ENCODE peak calls at places on chromosome 1, in nine cellular contexts. One of them, this sample, is unnamed.

GRCh38 chr1:220335668-220336067 is 63.4 kb upstream of the RAB3GAP2 start:
- DNase-seq in NCI-H510A treated with DMSO at 0.1 percent for 48 hours: peak; percentile 33
- DNase-seq in neural crest cell: no peak
- DNase-seq in hippocampal formation: no peak
- DNase-seq in Ammon's horn: no peak
- DNase-seq in HuH-7.5: no peak
- DNase-seq in T-helper 9 cell: no peak
- DNase-seq in GM10248: no peak
- DNase-seq in retina: no peak
- DNase-seq in this sample: no peak

GRCh38 chr1:184296466-184297243 is 90.2 kb upstream of the C1orf21 start:
- DNase-seq in T-helper 9 cell: no peak
- DNase-seq in GM10248: no peak
- DNase-seq in HuH-7.5: no peak
- DNase-seq in hippocampal formation: peak; percentile 35
- DNase-seq in Ammon's horn: peak; percentile 49
- DNase-seq in neural crest cell: no peak
- DNase-seq in retina: no peak
- DNase-seq in NCI-H510A treated with DMSO at 0.1 percent for 48 hours: no peak
- DNase-seq in this sample: no peak

GRCh38 chr1:98323396-98323795 is 338.1 kb upstream of the SNX7 start:
- DNase-seq in retina: no peak
- DNase-seq in T-helper 9 cell: no peak
- DNase-seq in neural crest cell: no peak
- DNase-seq in Ammon's horn: no peak
- DNase-seq in GM10248: no peak
- DNase-seq in HuH-7.5: no peak
- DNase-seq in hippocampal formation: no peak
- DNase-seq in NCI-H510A treated with DMSO at 0.1 percent for 48 hours: no peak
- DNase-seq in this sample: no peak

GRCh38 chr1:44047131-44047530 is 15.9 kb upstream of the SLC6A9 start:
- DNase-seq in HuH-7.5: no peak
- DNase-seq in Ammon's horn: no peak
- DNase-seq in neural crest cell: no peak
- DNase-seq in NCI-H510A treated with DMSO at 0.1 percent for 48 hours: no peak
- DNase-seq in hippocampal formation: no peak
- DNase-seq in GM10248: no peak
- DNase-seq in retina: no peak
- DNase-seq in T-helper 9 cell: no peak
- DNase-seq in this sample: no peak

GRCh38 chr1:212920895-212921294 is 29.4 kb upstream of the VASH2 start:
- DNase-seq in retina: no peak
- DNase-seq in GM10248: peak; percentile 57
- DNase-seq in hippocampal formation: no peak
- DNase-seq in Ammon's horn: no peak
- DNase-seq in neural crest cell: no peak
- DNase-seq in NCI-H510A treated with DMSO at 0.1 percent for 48 hours: no peak
- DNase-seq in HuH-7.5: no peak
- DNase-seq in T-helper 9 cell: no peak
- DNase-seq in this sample: no peak

GRCh38 chr1:61441723-61442262 is 283.1 kb downstream of the TM2D1 start:
- DNase-seq in hippocampal formation: no peak
- DNase-seq in NCI-H510A treated with DMSO at 0.1 percent for 48 hours: no peak
- DNase-seq in retina: no peak
- DNase-seq in HuH-7.5: no peak
- DNase-seq in T-helper 9 cell: no peak
- DNase-seq in Ammon's horn: no peak
- DNase-seq in neural crest cell: no peak
- DNase-seq in GM10248: no peak
- DNase-seq in this sample: no peak

GRCh38 chr1:153353226-153353947 is 4.3 kb upstream of the S100A9 start:
- DNase-seq in HuH-7.5: peak; percentile 47
- DNase-seq in retina: peak; percentile 34
- DNase-seq in GM10248: peak; percentile 52
- DNase-seq in hippocampal formation: no peak
- DNase-seq in T-helper 9 cell: no peak
- DNase-seq in NCI-H510A treated with DMSO at 0.1 percent for 48 hours: peak; percentile 5
- DNase-seq in Ammon's horn: no peak
- DNase-seq in neural crest cell: peak; percentile 5
- DNase-seq in this sample: peak; percentile 66

GRCh38 chr1:58823481-58824010 is 39.7 kb upstream of the JUN start:
- DNase-seq in hippocampal formation: no peak
- DNase-seq in retina: no peak
- DNase-seq in Ammon's horn: no peak
- DNase-seq in NCI-H510A treated with DMSO at 0.1 percent for 48 hours: no peak
- DNase-seq in neural crest cell: no peak
- DNase-seq in HuH-7.5: no peak
- DNase-seq in GM10248: no peak
- DNase-seq in T-helper 9 cell: no peak
- DNase-seq in this sample: no peak

GRCh38 chr1:63321788-63322247 is 549 bp upstream of the FOXD3 start:
- DNase-seq in hippocampal formation: no peak
- DNase-seq in NCI-H510A treated with DMSO at 0.1 percent for 48 hours: no peak
- DNase-seq in Ammon's horn: no peak
- DNase-seq in T-helper 9 cell: no peak
- DNase-seq in retina: peak; percentile 52
- DNase-seq in neural crest cell: no peak
- DNase-seq in GM10248: no peak
- DNase-seq in HuH-7.5: no peak
- DNase-seq in this sample: no peak

GRCh38 chr1:201904579-201904978 is 15.9 kb downstream of the SHISA4 start:
- DNase-seq in GM10248: no peak
- DNase-seq in retina: no peak
- DNase-seq in HuH-7.5: no peak
- DNase-seq in neural crest cell: no peak
- DNase-seq in NCI-H510A treated with DMSO at 0.1 percent for 48 hours: no peak
- DNase-seq in Ammon's horn: no peak
- DNase-seq in T-helper 9 cell: no peak
- DNase-seq in hippocampal formation: no peak
- DNase-seq in this sample: no peak

GRCh38 chr1:19375621-19376020 is 63.5 kb downstream of the SLC66A1 start:
- DNase-seq in hippocampal formation: no peak
- DNase-seq in Ammon's horn: no peak
- DNase-seq in T-helper 9 cell: no peak
- DNase-seq in HuH-7.5: no peak
- DNase-seq in neural crest cell: no peak
- DNase-seq in GM10248: no peak
- DNase-seq in NCI-H510A treated with DMSO at 0.1 percent for 48 hours: no peak
- DNase-seq in retina: no peak
- DNase-seq in this sample: no peak

GRCh38 chr1:104120488-104120887 is 370.8 kb downstream of the AMY1C start:
- DNase-seq in neural crest cell: no peak
- DNase-seq in NCI-H510A treated with DMSO at 0.1 percent for 48 hours: no peak
- DNase-seq in Ammon's horn: no peak
- DNase-seq in hippocampal formation: no peak
- DNase-seq in GM10248: no peak
- DNase-seq in retina: no peak
- DNase-seq in HuH-7.5: no peak
- DNase-seq in T-helper 9 cell: no peak
- DNase-seq in this sample: no peak

GRCh38 chr1:29256979-29257804 is 20.9 kb downstream of the PTPRU start:
- DNase-seq in HuH-7.5: no peak
- DNase-seq in neural crest cell: no peak
- DNase-seq in hippocampal formation: no peak
- DNase-seq in NCI-H510A treated with DMSO at 0.1 percent for 48 hours: no peak
- DNase-seq in retina: peak; percentile 55
- DNase-seq in GM10248: no peak
- DNase-seq in T-helper 9 cell: no peak
- DNase-seq in Ammon's horn: peak; percentile 32
- DNase-seq in this sample: no peak

GRCh38 chr1:145845144-145845513 is 301 bp upstream of the NUDT17 start:
- DNase-seq in NCI-H510A treated with DMSO at 0.1 percent for 48 hours: peak; percentile 83
- DNase-seq in neural crest cell: no peak
- DNase-seq in HuH-7.5: no peak
- DNase-seq in hippocampal formation: no peak
- DNase-seq in GM10248: peak; percentile 77
- DNase-seq in Ammon's horn: peak; percentile 32
- DNase-seq in retina: no peak
- DNase-seq in T-helper 9 cell: no peak
- DNase-seq in this sample: no peak

This sample was measured in osteocyte.